ENCODE peak calls at places on chromosome 6, in nine cellular contexts. One of them, this sample, is unnamed.

GRCh38 chr6:154276810-154277577 is 79.6 kb downstream of the IPCEF1 start:
- DNase-seq in A549: peak; percentile 22
- DNase-seq in occipital lobe: no peak
- DNase-seq in NCI-H526: peak; percentile 10
- DNase-seq in NCI-H1417 treated with DMSO at 0.1 percent for 48 hours: no peak
- DNase-seq in retina: peak; percentile 44
- DNase-seq in GM19239: no peak
- DNase-seq in PC-9: no peak
- DNase-seq in HEK293T: peak; percentile 47
- DNase-seq in this sample: peak; percentile 34

GRCh38 chr6:52417675-52418111 is 2.4 kb upstream of the EFHC1 start:
- DNase-seq in A549: peak; percentile 10
- DNase-seq in occipital lobe: no peak
- DNase-seq in NCI-H526: no peak
- DNase-seq in NCI-H1417 treated with DMSO at 0.1 percent for 48 hours: no peak
- DNase-seq in retina: no peak
- DNase-seq in GM19239: no peak
- DNase-seq in PC-9: peak; percentile 36
- DNase-seq in HEK293T: no peak
- DNase-seq in this sample: no peak

GRCh38 chr6:106981901-106982300 is 7.4 kb upstream of the CD24 start:
- DNase-seq in A549: no peak
- DNase-seq in occipital lobe: no peak
- DNase-seq in NCI-H526: no peak
- DNase-seq in NCI-H1417 treated with DMSO at 0.1 percent for 48 hours: no peak
- DNase-seq in retina: no peak
- DNase-seq in GM19239: no peak
- DNase-seq in PC-9: no peak
- DNase-seq in HEK293T: no peak
- DNase-seq in this sample: no peak

GRCh38 chr6:147268254-147268653 is 64.0 kb downstream of the STXBP5 start:
- DNase-seq in A549: no peak
- DNase-seq in occipital lobe: no peak
- DNase-seq in NCI-H526: no peak
- DNase-seq in NCI-H1417 treated with DMSO at 0.1 percent for 48 hours: no peak
- DNase-seq in retina: no peak
- DNase-seq in GM19239: no peak
- DNase-seq in PC-9: no peak
- DNase-seq in HEK293T: no peak
- DNase-seq in this sample: no peak

GRCh38 chr6:31722173-31722572 is 627 bp upstream of the LY6G6C start:
- DNase-seq in A549: no peak
- DNase-seq in occipital lobe: no peak
- DNase-seq in NCI-H526: no peak
- DNase-seq in NCI-H1417 treated with DMSO at 0.1 percent for 48 hours: no peak
- DNase-seq in retina: no peak
- DNase-seq in GM19239: no peak
- DNase-seq in PC-9: no peak
- DNase-seq in HEK293T: no peak
- DNase-seq in this sample: no peak

GRCh38 chr6:32213649-32214048 is 10.2 kb downstream of the NOTCH4 start:
- DNase-seq in A549: no peak
- DNase-seq in occipital lobe: no peak
- DNase-seq in NCI-H526: no peak
- DNase-seq in NCI-H1417 treated with DMSO at 0.1 percent for 48 hours: no peak
- DNase-seq in retina: no peak
- DNase-seq in GM19239: no peak
- DNase-seq in PC-9: no peak
- DNase-seq in HEK293T: no peak
- DNase-seq in this sample: no peak

GRCh38 chr6:132964101-132964867 is 149.9 kb downstream of the RPS12 start:
- DNase-seq in A549: no peak
- DNase-seq in occipital lobe: no peak
- DNase-seq in NCI-H526: no peak
- DNase-seq in NCI-H1417 treated with DMSO at 0.1 percent for 48 hours: no peak
- DNase-seq in retina: peak; percentile 73
- DNase-seq in GM19239: no peak
- DNase-seq in PC-9: peak; percentile 6
- DNase-seq in HEK293T: no peak
- DNase-seq in this sample: peak; percentile 38

GRCh38 chr6:53306819-53307347 is 41.9 kb downstream of the ELOVL5 start:
- DNase-seq in A549: peak; percentile 14
- DNase-seq in occipital lobe: no peak
- DNase-seq in NCI-H526: no peak
- DNase-seq in NCI-H1417 treated with DMSO at 0.1 percent for 48 hours: no peak
- DNase-seq in retina: no peak
- DNase-seq in GM19239: peak; percentile 45
- DNase-seq in PC-9: no peak
- DNase-seq in HEK293T: no peak
- DNase-seq in this sample: peak; percentile 46

GRCh38 chr6:46044876-46045617 is 29.4 kb upstream of the CLIC5 start:
- DNase-seq in A549: peak; percentile 49
- DNase-seq in occipital lobe: no peak
- DNase-seq in NCI-H526: no peak
- DNase-seq in NCI-H1417 treated with DMSO at 0.1 percent for 48 hours: no peak
- DNase-seq in retina: no peak
- DNase-seq in GM19239: no peak
- DNase-seq in PC-9: peak; percentile 31
- DNase-seq in HEK293T: peak; percentile 13
- DNase-seq in this sample: no peak

GRCh38 chr6:81075974-81076373 is 676.5 kb downstream of the TENT5A start:
- DNase-seq in A549: no peak
- DNase-seq in occipital lobe: no peak
- DNase-seq in NCI-H526: no peak
- DNase-seq in NCI-H1417 treated with DMSO at 0.1 percent for 48 hours: no peak
- DNase-seq in retina: peak; percentile 42
- DNase-seq in GM19239: no peak
- DNase-seq in PC-9: no peak
- DNase-seq in HEK293T: peak; percentile 21
- DNase-seq in this sample: no peak

GRCh38 chr6:104642871-104643270 is 216.8 kb downstream of the HACE1 start:
- DNase-seq in A549: no peak
- DNase-seq in occipital lobe: no peak
- DNase-seq in NCI-H526: no peak
- DNase-seq in NCI-H1417 treated with DMSO at 0.1 percent for 48 hours: no peak
- DNase-seq in retina: no peak
- DNase-seq in GM19239: no peak
- DNase-seq in PC-9: no peak
- DNase-seq in HEK293T: no peak
- DNase-seq in this sample: no peak

GRCh38 chr6:146997062-146997461 is 207.2 kb upstream of the STXBP5 start:
- DNase-seq in A549: peak; percentile 33
- DNase-seq in occipital lobe: no peak
- DNase-seq in NCI-H526: no peak
- DNase-seq in NCI-H1417 treated with DMSO at 0.1 percent for 48 hours: no peak
- DNase-seq in retina: no peak
- DNase-seq in GM19239: no peak
- DNase-seq in PC-9: no peak
- DNase-seq in HEK293T: no peak
- DNase-seq in this sample: no peak

GRCh38 chr6:13190391-13190790 is 137.9 kb downstream of the TBC1D7 start:
- DNase-seq in A549: no peak
- DNase-seq in occipital lobe: no peak
- DNase-seq in NCI-H526: no peak
- DNase-seq in NCI-H1417 treated with DMSO at 0.1 percent for 48 hours: no peak
- DNase-seq in retina: no peak
- DNase-seq in GM19239: no peak
- DNase-seq in PC-9: no peak
- DNase-seq in HEK293T: no peak
- DNase-seq in this sample: no peak

GRCh38 chr6:24943774-24944173 is 8.0 kb upstream of the RIPOR2 start:
- DNase-seq in A549: no peak
- DNase-seq in occipital lobe: no peak
- DNase-seq in NCI-H526: no peak
- DNase-seq in NCI-H1417 treated with DMSO at 0.1 percent for 48 hours: no peak
- DNase-seq in retina: no peak
- DNase-seq in GM19239: no peak
- DNase-seq in PC-9: no peak
- DNase-seq in HEK293T: no peak
- DNase-seq in this sample: no peak

GRCh38 chr6:39214846-39215639 is 14.2 kb downstream of the KCNK5 start:
- DNase-seq in A549: peak; percentile 85
- DNase-seq in occipital lobe: no peak
- DNase-seq in NCI-H526: no peak
- DNase-seq in NCI-H1417 treated with DMSO at 0.1 percent for 48 hours: no peak
- DNase-seq in retina: no peak
- DNase-seq in GM19239: no peak
- DNase-seq in PC-9: peak; percentile 80
- DNase-seq in HEK293T: no peak
- DNase-seq in this sample: no peak

GRCh38 chr6:167907837-167908681 is 81.3 kb downstream of the AFDN start:
- DNase-seq in A549: peak; percentile 37
- DNase-seq in occipital lobe: no peak
- DNase-seq in NCI-H526: peak; percentile 18
- DNase-seq in NCI-H1417 treated with DMSO at 0.1 percent for 48 hours: no peak
- DNase-seq in retina: peak; percentile 39
- DNase-seq in GM19239: no peak
- DNase-seq in PC-9: no peak
- DNase-seq in HEK293T: peak; percentile 32
- DNase-seq in this sample: no peak

GRCh38 chr6:133499662-133500061 is 258.5 kb downstream of the EYA4 start:
- DNase-seq in A549: no peak
- DNase-seq in occipital lobe: no peak
- DNase-seq in NCI-H526: no peak
- DNase-seq in NCI-H1417 treated with DMSO at 0.1 percent for 48 hours: no peak
- DNase-seq in retina: no peak
- DNase-seq in GM19239: no peak
- DNase-seq in PC-9: no peak
- DNase-seq in HEK293T: no peak
- DNase-seq in this sample: no peak

GRCh38 chr6:119676971-119677370 is 327.4 kb upstream of the MAN1A1 start:
- DNase-seq in A549: no peak
- DNase-seq in occipital lobe: no peak
- DNase-seq in NCI-H526: no peak
- DNase-seq in NCI-H1417 treated with DMSO at 0.1 percent for 48 hours: no peak
- DNase-seq in retina: no peak
- DNase-seq in GM19239: no peak
- DNase-seq in PC-9: no peak
- DNase-seq in HEK293T: no peak
- DNase-seq in this sample: no peak

GRCh38 chr6:11007715-11008608 is 36.1 kb downstream of the ELOVL2 start:
- DNase-seq in A549: peak; percentile 53
- DNase-seq in occipital lobe: no peak
- DNase-seq in NCI-H526: no peak
- DNase-seq in NCI-H1417 treated with DMSO at 0.1 percent for 48 hours: no peak
- DNase-seq in retina: no peak
- DNase-seq in GM19239: no peak
- DNase-seq in PC-9: no peak
- DNase-seq in HEK293T: no peak
- DNase-seq in this sample: no peak

GRCh38 chr6:16337280-16337975 is 99.0 kb downstream of the GMPR start:
- DNase-seq in A549: no peak
- DNase-seq in occipital lobe: peak; percentile 58
- DNase-seq in NCI-H526: no peak
- DNase-seq in NCI-H1417 treated with DMSO at 0.1 percent for 48 hours: no peak
- DNase-seq in retina: no peak
- DNase-seq in GM19239: no peak
- DNase-seq in PC-9: no peak
- DNase-seq in HEK293T: no peak
- DNase-seq in this sample: no peak

This sample was measured in MM.1S.